ENCODE peak calls at places on chromosome 11, in ten cellular contexts. L is lower lobe of right lung; R is GM23248; E is fibroblast of lung; B is anterior cingulate cortex; F is MM.1S; S is stimulated activated CD4-positive, alpha-beta T cell treated with anti-CD3 and anti-CD28 coated beads, TNF-alpha, amount 100 ng/mL, for 48 hours; Q is HuH-7; T is mesothelial cell of epicardium; C is effector CD4-positive, alpha-beta T cell. P is an unnamed sample.

GRCh38 chr11:75142714-75143419 is 8.0 kb upstream of the SLCO2B1 start:
- DNase-seq in L (peak), E (peak), F (peak), C (peak), B (peak), R (peak), Q (no peak), T (no peak), S (peak), P (peak)

GRCh38 chr11:71204748-71205664 is 47.4 kb downstream of the SHANK2 start:
- DNase-seq in R (no peak), C (no peak), E (no peak), L (peak), Q (no peak), T (no peak), F (no peak), S (no peak), B (no peak), P (no peak)

GRCh38 chr11:74577624-74578396 is 14.6 kb upstream of the POLD3 start:
- DNase-seq in Q (no peak), B (no peak), L (no peak), C (no peak), F (no peak), T (no peak), R (peak), E (peak), S (no peak), P (no peak)

GRCh38 chr11:17760102-17761029 is 25.8 kb downstream of the KCNC1 start:
- DNase-seq in R (peak), F (peak), Q (peak), B (no peak), S (no peak), L (no peak), T (no peak), C (no peak), E (peak), P (no peak)

GRCh38 chr11:46272816-46273427 is 4.5 kb upstream of the CREB3L1 start:
- DNase-seq in R (peak), F (no peak), C (no peak), L (peak), T (no peak), E (peak), B (no peak), S (no peak), Q (no peak), P (no peak)

GRCh38 chr11:70916321-70916720 is 336.1 kb downstream of the SHANK2 start:
- DNase-seq in T (no peak), F (no peak), Q (no peak), S (no peak), R (no peak), E (no peak), L (no peak), C (no peak), B (no peak), P (no peak)

GRCh38 chr11:20013346-20014066 is 146.8 kb downstream of the DBX1 start:
- DNase-seq in T (no peak), F (no peak), E (peak), B (no peak), L (no peak), S (no peak), Q (no peak), C (no peak), R (no peak), P (no peak)

GRCh38 chr11:124277207-124277606 is 21.0 kb downstream of the OR8G5 start:
- DNase-seq in C (no peak), T (no peak), L (no peak), B (no peak), E (no peak), F (no peak), S (no peak), Q (no peak), R (no peak), P (no peak)

GRCh38 chr11:34252651-34253050 is 105.2 kb downstream of the ABTB2 start:
- DNase-seq in R (no peak), E (no peak), C (no peak), L (no peak), B (no peak), Q (no peak), T (no peak), F (no peak), S (no peak), P (no peak)

P was measured in effector memory CD4-positive, alpha-beta T cell.